ENCODE peak calls at places on chromosomes 3 and 15, in five cellular contexts. One of them, this sample, is unnamed.

GRCh38 chr3:54213910-54214309 is 91.6 kb downstream of the CACNA2D3 start:
- DNase-seq in stomach: no peak
- DNase-seq in GM10248: no peak
- DNase-seq in activated CD8-positive, alpha-beta memory T cell treated with anti-CD3 and anti-CD28 coated beads for 48 hours: no peak
- DNase-seq in stimulated activated CD8-positive, alpha-beta memory T cell treated with anti-CD3 and anti-CD28 coated beads, Interleukin-7, amount 100 ng/mL, for 1 hour: no peak
- DNase-seq in this sample: no peak

GRCh38 chr3:140164922-140165590 is 230.1 kb downstream of the CLSTN2 start:
- DNase-seq in GM10248: no peak
- DNase-seq in stomach: no peak
- DNase-seq in activated CD8-positive, alpha-beta memory T cell treated with anti-CD3 and anti-CD28 coated beads for 48 hours: no peak
- DNase-seq in stimulated activated CD8-positive, alpha-beta memory T cell treated with anti-CD3 and anti-CD28 coated beads, Interleukin-7, amount 100 ng/mL, for 1 hour: no peak
- DNase-seq in this sample: no peak

GRCh38 chr3:46734773-46735172 is 17.1 kb upstream of the PRSS50 start:
- DNase-seq in activated CD8-positive, alpha-beta memory T cell treated with anti-CD3 and anti-CD28 coated beads for 48 hours: no peak
- DNase-seq in stomach: peak; percentile 17
- DNase-seq in GM10248: no peak
- DNase-seq in stimulated activated CD8-positive, alpha-beta memory T cell treated with anti-CD3 and anti-CD28 coated beads, Interleukin-7, amount 100 ng/mL, for 1 hour: no peak
- DNase-seq in this sample: no peak

GRCh38 chr3:184789314-184789998 is 22.5 kb upstream of the VPS8 start:
- DNase-seq in GM10248: no peak
- DNase-seq in stimulated activated CD8-positive, alpha-beta memory T cell treated with anti-CD3 and anti-CD28 coated beads, Interleukin-7, amount 100 ng/mL, for 1 hour: no peak
- DNase-seq in stomach: no peak
- DNase-seq in activated CD8-positive, alpha-beta memory T cell treated with anti-CD3 and anti-CD28 coated beads for 48 hours: no peak
- DNase-seq in this sample: no peak

GRCh38 chr15:40420071-40420713 is 14.6 kb downstream of the IVD start:
- DNase-seq in stimulated activated CD8-positive, alpha-beta memory T cell treated with anti-CD3 and anti-CD28 coated beads, Interleukin-7, amount 100 ng/mL, for 1 hour: no peak
- DNase-seq in GM10248: no peak
- DNase-seq in stomach: peak; percentile 63
- DNase-seq in activated CD8-positive, alpha-beta memory T cell treated with anti-CD3 and anti-CD28 coated beads for 48 hours: no peak
- DNase-seq in this sample: peak; percentile 67

GRCh38 chr3:72338082-72338941 is 509.9 kb downstream of the SHQ1 start:
- DNase-seq in GM10248: no peak
- DNase-seq in stimulated activated CD8-positive, alpha-beta memory T cell treated with anti-CD3 and anti-CD28 coated beads, Interleukin-7, amount 100 ng/mL, for 1 hour: no peak
- DNase-seq in stomach: no peak
- DNase-seq in activated CD8-positive, alpha-beta memory T cell treated with anti-CD3 and anti-CD28 coated beads for 48 hours: peak; percentile 35
- DNase-seq in this sample: no peak

GRCh38 chr15:74461847-74462511 is 1.0 kb upstream of the UBL7 start:
- DNase-seq in GM10248: no peak
- DNase-seq in stomach: no peak
- DNase-seq in stimulated activated CD8-positive, alpha-beta memory T cell treated with anti-CD3 and anti-CD28 coated beads, Interleukin-7, amount 100 ng/mL, for 1 hour: no peak
- DNase-seq in activated CD8-positive, alpha-beta memory T cell treated with anti-CD3 and anti-CD28 coated beads for 48 hours: no peak
- DNase-seq in this sample: no peak

GRCh38 chr3:36908647-36909180 is 36.1 kb downstream of the TRANK1 start:
- DNase-seq in GM10248: no peak
- DNase-seq in stomach: no peak
- DNase-seq in activated CD8-positive, alpha-beta memory T cell treated with anti-CD3 and anti-CD28 coated beads for 48 hours: no peak
- DNase-seq in stimulated activated CD8-positive, alpha-beta memory T cell treated with anti-CD3 and anti-CD28 coated beads, Interleukin-7, amount 100 ng/mL, for 1 hour: no peak
- DNase-seq in this sample: no peak

GRCh38 chr15:74725845-74726773 is 781 bp upstream of the CYP1A1 start:
- DNase-seq in activated CD8-positive, alpha-beta memory T cell treated with anti-CD3 and anti-CD28 coated beads for 48 hours: peak; percentile 22
- DNase-seq in GM10248: peak; percentile 65
- DNase-seq in stomach: peak; percentile 52
- DNase-seq in stimulated activated CD8-positive, alpha-beta memory T cell treated with anti-CD3 and anti-CD28 coated beads, Interleukin-7, amount 100 ng/mL, for 1 hour: peak; percentile 5
- DNase-seq in this sample: peak; percentile 57

GRCh38 chr3:130517541-130517940 is 564 bp downstream of the COL6A6 start:
- DNase-seq in stimulated activated CD8-positive, alpha-beta memory T cell treated with anti-CD3 and anti-CD28 coated beads, Interleukin-7, amount 100 ng/mL, for 1 hour: no peak
- DNase-seq in activated CD8-positive, alpha-beta memory T cell treated with anti-CD3 and anti-CD28 coated beads for 48 hours: no peak
- DNase-seq in stomach: no peak
- DNase-seq in GM10248: no peak
- DNase-seq in this sample: no peak

GRCh38 chr15:76363251-76363650 is 26.7 kb downstream of the ISL2 start:
- DNase-seq in stimulated activated CD8-positive, alpha-beta memory T cell treated with anti-CD3 and anti-CD28 coated beads, Interleukin-7, amount 100 ng/mL, for 1 hour: no peak
- DNase-seq in stomach: no peak
- DNase-seq in GM10248: no peak
- DNase-seq in activated CD8-positive, alpha-beta memory T cell treated with anti-CD3 and anti-CD28 coated beads for 48 hours: no peak
- DNase-seq in this sample: no peak

GRCh38 chr3:10173926-10174435 is 9.3 kb downstream of the IRAK2 start:
- DNase-seq in stomach: peak; percentile 41
- DNase-seq in stimulated activated CD8-positive, alpha-beta memory T cell treated with anti-CD3 and anti-CD28 coated beads, Interleukin-7, amount 100 ng/mL, for 1 hour: no peak
- DNase-seq in GM10248: peak; percentile 53
- DNase-seq in activated CD8-positive, alpha-beta memory T cell treated with anti-CD3 and anti-CD28 coated beads for 48 hours: no peak
- DNase-seq in this sample: peak; percentile 22

GRCh38 chr3:128011140-128011539 is 41.1 kb upstream of the SEC61A1 start:
- DNase-seq in GM10248: no peak
- DNase-seq in stimulated activated CD8-positive, alpha-beta memory T cell treated with anti-CD3 and anti-CD28 coated beads, Interleukin-7, amount 100 ng/mL, for 1 hour: no peak
- DNase-seq in activated CD8-positive, alpha-beta memory T cell treated with anti-CD3 and anti-CD28 coated beads for 48 hours: no peak
- DNase-seq in stomach: peak; percentile 72
- DNase-seq in this sample: peak; percentile 89

GRCh38 chr3:133488785-133489367 is 84.6 kb upstream of the CDV3 start:
- DNase-seq in GM10248: no peak
- DNase-seq in stimulated activated CD8-positive, alpha-beta memory T cell treated with anti-CD3 and anti-CD28 coated beads, Interleukin-7, amount 100 ng/mL, for 1 hour: no peak
- DNase-seq in activated CD8-positive, alpha-beta memory T cell treated with anti-CD3 and anti-CD28 coated beads for 48 hours: no peak
- DNase-seq in stomach: no peak
- DNase-seq in this sample: peak; percentile 27

GRCh38 chr3:46905191-46905560 is 27.7 kb downstream of the PTH1R start:
- DNase-seq in activated CD8-positive, alpha-beta memory T cell treated with anti-CD3 and anti-CD28 coated beads for 48 hours: no peak
- DNase-seq in stimulated activated CD8-positive, alpha-beta memory T cell treated with anti-CD3 and anti-CD28 coated beads, Interleukin-7, amount 100 ng/mL, for 1 hour: no peak
- DNase-seq in stomach: no peak
- DNase-seq in GM10248: no peak
- DNase-seq in this sample: no peak

GRCh38 chr15:62783303-62783957 is 259.1 kb upstream of the TPM1 start:
- DNase-seq in stomach: no peak
- DNase-seq in GM10248: no peak
- DNase-seq in activated CD8-positive, alpha-beta memory T cell treated with anti-CD3 and anti-CD28 coated beads for 48 hours: no peak
- DNase-seq in stimulated activated CD8-positive, alpha-beta memory T cell treated with anti-CD3 and anti-CD28 coated beads, Interleukin-7, amount 100 ng/mL, for 1 hour: no peak
- DNase-seq in this sample: no peak

GRCh38 chr15:74170845-74171578 is 2.5 kb upstream of the ISLR start:
- DNase-seq in activated CD8-positive, alpha-beta memory T cell treated with anti-CD3 and anti-CD28 coated beads for 48 hours: no peak
- DNase-seq in stimulated activated CD8-positive, alpha-beta memory T cell treated with anti-CD3 and anti-CD28 coated beads, Interleukin-7, amount 100 ng/mL, for 1 hour: no peak
- DNase-seq in stomach: peak; percentile 20
- DNase-seq in GM10248: no peak
- DNase-seq in this sample: no peak

GRCh38 chr15:37981781-37982180 is 47.3 kb downstream of the TMCO5A start:
- DNase-seq in GM10248: no peak
- DNase-seq in activated CD8-positive, alpha-beta memory T cell treated with anti-CD3 and anti-CD28 coated beads for 48 hours: no peak
- DNase-seq in stomach: no peak
- DNase-seq in stimulated activated CD8-positive, alpha-beta memory T cell treated with anti-CD3 and anti-CD28 coated beads, Interleukin-7, amount 100 ng/mL, for 1 hour: no peak
- DNase-seq in this sample: no peak

GRCh38 chr3:56773588-56774330 is 28.0 kb downstream of the ARHGEF3 start:
- DNase-seq in GM10248: no peak
- DNase-seq in stomach: no peak
- DNase-seq in stimulated activated CD8-positive, alpha-beta memory T cell treated with anti-CD3 and anti-CD28 coated beads, Interleukin-7, amount 100 ng/mL, for 1 hour: no peak
- DNase-seq in activated CD8-positive, alpha-beta memory T cell treated with anti-CD3 and anti-CD28 coated beads for 48 hours: no peak
- DNase-seq in this sample: no peak